ENCODE peak calls at places on chromosomes 7 and 10, in seven cellular contexts. One of them, this sample, is unnamed.

GRCh38 chr10:87960230-87960629 is 96.8 kb downstream of the PTEN start:
- DNase-seq in right atrium auricular region: no peak
- DNase-seq in upper lobe of right lung: no peak
- DNase-seq in AG04450: no peak
- DNase-seq in cardiac fibroblast: peak; percentile 75
- DNase-seq in osteocyte: no peak
- DNase-seq in body of pancreas: no peak
- DNase-seq in this sample: no peak

GRCh38 chr7:28329616-28330373 is 82.5 kb upstream of the CREB5 start:
- DNase-seq in upper lobe of right lung: no peak
- DNase-seq in AG04450: no peak
- DNase-seq in osteocyte: no peak
- DNase-seq in body of pancreas: no peak
- DNase-seq in right atrium auricular region: no peak
- DNase-seq in cardiac fibroblast: peak; percentile 41
- DNase-seq in this sample: no peak

GRCh38 chr7:92517626-92518025 is 10.7 kb downstream of the PEX1 start:
- DNase-seq in right atrium auricular region: no peak
- DNase-seq in osteocyte: no peak
- DNase-seq in cardiac fibroblast: peak; percentile 6
- DNase-seq in AG04450: no peak
- DNase-seq in upper lobe of right lung: no peak
- DNase-seq in body of pancreas: no peak
- DNase-seq in this sample: no peak

GRCh38 chr10:125003901-125004467 is 62.1 kb downstream of the ZRANB1 start:
- DNase-seq in body of pancreas: peak; percentile 7
- DNase-seq in cardiac fibroblast: no peak
- DNase-seq in AG04450: no peak
- DNase-seq in upper lobe of right lung: peak; percentile 49
- DNase-seq in osteocyte: peak; percentile 65
- DNase-seq in right atrium auricular region: peak; percentile 42
- DNase-seq in this sample: no peak

GRCh38 chr7:28096713-28097112 is 83.9 kb downstream of the JAZF1 start:
- DNase-seq in upper lobe of right lung: no peak
- DNase-seq in AG04450: peak; percentile 57
- DNase-seq in osteocyte: no peak
- DNase-seq in body of pancreas: peak; percentile 60
- DNase-seq in cardiac fibroblast: peak; percentile 80
- DNase-seq in right atrium auricular region: peak; percentile 79
- DNase-seq in this sample: no peak

GRCh38 chr7:152574892-152575511 is 100.9 kb downstream of the XRCC2 start:
- DNase-seq in osteocyte: no peak
- DNase-seq in right atrium auricular region: no peak
- DNase-seq in cardiac fibroblast: no peak
- DNase-seq in upper lobe of right lung: peak; percentile 1
- DNase-seq in AG04450: no peak
- DNase-seq in body of pancreas: no peak
- DNase-seq in this sample: peak; percentile 13

GRCh38 chr7:39696631-39697030 is 73.3 kb downstream of the RALA start:
- DNase-seq in AG04450: no peak
- DNase-seq in cardiac fibroblast: no peak
- DNase-seq in body of pancreas: no peak
- DNase-seq in upper lobe of right lung: no peak
- DNase-seq in osteocyte: no peak
- DNase-seq in right atrium auricular region: no peak
- DNase-seq in this sample: no peak

GRCh38 chr10:124294811-124295770 is 123.6 kb downstream of the OAT start:
- DNase-seq in cardiac fibroblast: no peak
- DNase-seq in AG04450: no peak
- DNase-seq in osteocyte: peak; percentile 82
- DNase-seq in upper lobe of right lung: peak; percentile 45
- DNase-seq in right atrium auricular region: no peak
- DNase-seq in body of pancreas: no peak
- DNase-seq in this sample: peak; percentile 95

GRCh38 chr7:81925530-81925929 is 155.7 kb upstream of the HGF start:
- DNase-seq in AG04450: no peak
- DNase-seq in cardiac fibroblast: no peak
- DNase-seq in body of pancreas: no peak
- DNase-seq in upper lobe of right lung: no peak
- DNase-seq in osteocyte: no peak
- DNase-seq in right atrium auricular region: no peak
- DNase-seq in this sample: no peak

GRCh38 chr10:20535846-20536245 is 361.3 kb downstream of the NEBL start:
- DNase-seq in cardiac fibroblast: no peak
- DNase-seq in osteocyte: no peak
- DNase-seq in right atrium auricular region: no peak
- DNase-seq in upper lobe of right lung: no peak
- DNase-seq in body of pancreas: no peak
- DNase-seq in AG04450: no peak
- DNase-seq in this sample: no peak

GRCh38 chr7:93414574-93414973 is 159.9 kb downstream of the CALCR start:
- DNase-seq in upper lobe of right lung: no peak
- DNase-seq in AG04450: no peak
- DNase-seq in osteocyte: no peak
- DNase-seq in cardiac fibroblast: no peak
- DNase-seq in body of pancreas: no peak
- DNase-seq in right atrium auricular region: no peak
- DNase-seq in this sample: peak; percentile 7

GRCh38 chr7:13790611-13791010 is 198.9 kb downstream of the ETV1 start:
- DNase-seq in AG04450: no peak
- DNase-seq in upper lobe of right lung: no peak
- DNase-seq in right atrium auricular region: no peak
- DNase-seq in body of pancreas: no peak
- DNase-seq in osteocyte: no peak
- DNase-seq in cardiac fibroblast: peak; percentile 40
- DNase-seq in this sample: no peak

GRCh38 chr7:155543011-155543881 is 3.1 kb downstream of the CNPY1 start:
- DNase-seq in cardiac fibroblast: peak; percentile 1
- DNase-seq in upper lobe of right lung: no peak
- DNase-seq in osteocyte: no peak
- DNase-seq in right atrium auricular region: no peak
- DNase-seq in AG04450: no peak
- DNase-seq in body of pancreas: no peak
- DNase-seq in this sample: no peak

GRCh38 chr7:32462966-32463365 is 27.2 kb downstream of the LSM5 start:
- DNase-seq in right atrium auricular region: no peak
- DNase-seq in cardiac fibroblast: no peak
- DNase-seq in body of pancreas: no peak
- DNase-seq in AG04450: no peak
- DNase-seq in osteocyte: no peak
- DNase-seq in upper lobe of right lung: no peak
- DNase-seq in this sample: no peak

GRCh38 chr10:33600381-33600780 is 265.9 kb upstream of the NRP1 start:
- DNase-seq in body of pancreas: no peak
- DNase-seq in osteocyte: no peak
- DNase-seq in AG04450: no peak
- DNase-seq in upper lobe of right lung: no peak
- DNase-seq in cardiac fibroblast: peak; percentile 53
- DNase-seq in right atrium auricular region: no peak
- DNase-seq in this sample: peak; percentile 16

DNA sequence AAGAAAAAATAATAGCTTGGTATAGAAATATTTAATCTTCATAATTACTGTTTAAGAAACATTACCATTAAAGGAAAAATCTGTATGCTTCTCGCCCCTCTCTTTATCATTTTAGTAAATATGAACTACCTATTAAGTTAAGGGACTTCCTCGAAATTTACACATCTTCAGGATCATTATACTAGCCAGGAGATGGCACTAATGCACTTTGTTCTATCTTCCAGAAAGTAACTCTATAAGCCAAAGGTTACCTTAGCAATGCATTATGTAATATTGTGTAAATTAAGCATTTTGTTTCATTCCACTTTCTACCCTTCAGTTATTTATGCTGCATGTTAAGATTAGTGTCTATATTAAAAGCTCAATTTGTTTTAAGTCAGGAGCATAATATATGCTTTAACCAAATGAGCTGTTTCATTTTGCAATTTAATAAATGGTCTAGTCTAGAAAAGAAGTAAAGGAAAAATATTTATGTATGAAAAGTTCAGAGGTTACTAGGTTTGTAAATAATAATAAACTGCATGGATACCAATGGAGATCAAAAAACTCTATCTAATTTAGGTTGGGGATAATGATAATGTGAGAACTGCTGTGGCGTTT is 128.4 kb downstream of the ANKRD7 start:
- DNase-seq in right atrium auricular region: no peak
- DNase-seq in cardiac fibroblast: peak; percentile 16
- DNase-seq in AG04450: no peak
- DNase-seq in upper lobe of right lung: no peak
- DNase-seq in body of pancreas: no peak
- DNase-seq in osteocyte: no peak
- DNase-seq in this sample: peak; percentile 30
- TF ChIP-seq CTCF in right atrium auricular region: no peak
- TF ChIP-seq CTCF in cardiac fibroblast: no peak
- TF ChIP-seq CTCF in AG04450: no peak
- TF ChIP-seq CTCF in upper lobe of right lung: no peak
- TF ChIP-seq CTCF in body of pancreas: peak; percentile 33
- TF ChIP-seq CTCF in osteocyte: peak; percentile 64
- TF ChIP-seq CTCF in this sample: peak; percentile 61

GRCh38 chr10:63436225-63436624 is 29.6 kb downstream of the JMJD1C start:
- DNase-seq in right atrium auricular region: no peak
- DNase-seq in upper lobe of right lung: no peak
- DNase-seq in osteocyte: no peak
- DNase-seq in AG04450: no peak
- DNase-seq in cardiac fibroblast: no peak
- DNase-seq in body of pancreas: no peak
- DNase-seq in this sample: no peak

GRCh38 chr10:63437334-63437949 is 28.3 kb downstream of the JMJD1C start:
- DNase-seq in AG04450: no peak
- DNase-seq in osteocyte: no peak
- DNase-seq in right atrium auricular region: no peak
- DNase-seq in cardiac fibroblast: peak; percentile 28
- DNase-seq in upper lobe of right lung: no peak
- DNase-seq in body of pancreas: no peak
- DNase-seq in this sample: peak; percentile 49

GRCh38 chr10:63434866-63435854 is 30.6 kb downstream of the JMJD1C start:
- DNase-seq in osteocyte: no peak
- DNase-seq in AG04450: no peak
- DNase-seq in body of pancreas: no peak
- DNase-seq in cardiac fibroblast: no peak
- DNase-seq in upper lobe of right lung: no peak
- DNase-seq in right atrium auricular region: no peak
- DNase-seq in this sample: peak; percentile 45

GRCh38 chr10:63439607-63440006 is 26.2 kb downstream of the JMJD1C start:
- DNase-seq in cardiac fibroblast: no peak
- DNase-seq in AG04450: no peak
- DNase-seq in right atrium auricular region: no peak
- DNase-seq in upper lobe of right lung: no peak
- DNase-seq in body of pancreas: no peak
- DNase-seq in osteocyte: no peak
- DNase-seq in this sample: no peak

DNA sequence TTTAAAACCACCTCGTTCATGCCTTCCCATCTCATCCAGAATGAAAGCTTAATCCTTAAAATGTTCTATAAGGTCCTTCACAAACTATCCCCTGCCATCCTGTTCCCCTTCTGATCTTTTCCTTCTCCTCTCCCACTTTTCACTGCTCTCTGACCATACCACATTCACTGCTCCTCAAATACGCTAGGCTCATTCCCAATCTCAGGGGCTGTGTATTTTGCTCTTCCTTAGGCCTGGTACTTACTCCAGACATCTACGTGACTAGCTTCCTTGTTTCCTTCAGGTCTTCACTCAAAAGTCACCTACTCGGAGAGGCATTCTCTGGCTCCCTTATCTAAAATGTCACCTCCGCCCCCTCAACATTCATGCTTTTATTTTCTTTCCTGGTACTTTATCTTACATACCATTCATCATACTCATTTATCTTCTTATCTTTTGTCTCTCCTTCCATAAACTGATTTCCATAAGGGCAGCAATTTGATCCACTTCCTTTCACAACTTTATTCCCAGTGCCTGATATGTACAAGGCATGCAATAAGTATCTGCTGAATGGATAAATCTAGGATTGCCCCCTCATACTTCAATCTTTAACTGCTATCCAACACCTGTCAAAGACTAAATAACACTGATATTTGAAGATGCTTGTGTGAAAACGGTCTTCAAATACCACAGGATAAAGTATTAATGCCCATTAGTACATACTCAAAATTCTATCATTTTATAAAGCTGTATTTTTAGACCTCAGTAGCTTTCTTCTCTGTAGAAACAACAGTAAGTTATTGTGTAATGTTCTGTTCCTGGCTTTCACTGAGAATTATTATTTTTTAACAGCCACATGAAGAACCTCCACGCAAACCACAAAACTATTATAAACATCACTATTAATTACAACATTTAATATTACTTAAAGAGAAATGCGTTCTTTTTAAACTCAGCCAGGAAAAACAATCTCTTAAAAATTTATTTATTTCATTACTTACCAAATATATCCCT is 27.0 kb downstream of the JMJD1C start:
- DNase-seq in upper lobe of right lung: no peak
- DNase-seq in osteocyte: no peak
- DNase-seq in AG04450: no peak
- DNase-seq in body of pancreas: no peak
- DNase-seq in right atrium auricular region: no peak
- DNase-seq in cardiac fibroblast: peak; percentile 36
- DNase-seq in this sample: no peak
- TF ChIP-seq CTCF in upper lobe of right lung: no peak
- TF ChIP-seq CTCF in osteocyte: no peak
- TF ChIP-seq CTCF in AG04450: no peak
- TF ChIP-seq CTCF in body of pancreas: no peak
- TF ChIP-seq CTCF in right atrium auricular region: no peak
- TF ChIP-seq CTCF in cardiac fibroblast: no peak
- TF ChIP-seq CTCF in this sample: no peak

DNA sequence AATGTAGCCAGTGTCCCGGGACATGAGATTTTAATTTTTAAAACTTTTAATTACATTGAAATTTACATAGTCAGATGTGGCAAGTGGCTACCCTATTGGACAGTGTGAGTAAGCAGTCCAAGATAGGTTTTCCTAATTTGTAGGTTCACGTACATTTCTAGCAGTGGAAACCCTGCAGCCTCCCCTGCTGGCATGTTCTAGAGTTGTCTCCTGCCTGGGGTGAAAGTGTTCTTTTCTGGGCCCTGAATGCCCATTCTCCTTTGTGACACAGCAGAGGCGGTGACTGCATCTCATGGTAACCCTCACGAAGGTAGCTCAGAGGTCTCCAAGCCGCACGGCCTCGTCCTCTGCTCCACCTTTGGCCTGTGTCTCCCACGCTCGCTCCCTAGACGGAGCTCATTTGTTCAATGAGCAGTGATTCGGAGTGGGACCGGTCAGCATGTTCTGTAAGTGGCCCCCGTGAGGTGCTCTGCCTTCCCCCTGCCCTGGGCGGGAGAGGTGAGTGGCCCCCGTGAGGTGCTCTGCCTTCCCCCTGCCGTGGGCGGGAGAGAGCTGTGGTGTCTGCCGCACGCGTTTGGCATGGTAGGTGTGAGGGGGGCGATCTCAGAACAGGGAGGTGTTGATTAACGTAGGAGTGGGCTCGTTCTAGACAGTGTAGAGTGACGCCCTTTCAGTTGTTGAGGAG is 18.0 kb downstream of the WDR37 start:
- DNase-seq in osteocyte: no peak
- DNase-seq in body of pancreas: no peak
- DNase-seq in AG04450: no peak
- DNase-seq in cardiac fibroblast: no peak
- DNase-seq in upper lobe of right lung: no peak
- DNase-seq in right atrium auricular region: peak; percentile 23
- DNase-seq in this sample: no peak
- TF ChIP-seq CTCF in osteocyte: no peak
- TF ChIP-seq CTCF in body of pancreas: no peak
- TF ChIP-seq CTCF in AG04450: no peak
- TF ChIP-seq CTCF in cardiac fibroblast: no peak
- TF ChIP-seq CTCF in upper lobe of right lung: no peak
- TF ChIP-seq CTCF in right atrium auricular region: no peak
- TF ChIP-seq CTCF in this sample: peak; percentile 39

GRCh38 chr7:128737441-128737840 is 1.7 kb upstream of the CALU start:
- DNase-seq in osteocyte: no peak
- DNase-seq in body of pancreas: no peak
- DNase-seq in upper lobe of right lung: no peak
- DNase-seq in AG04450: no peak
- DNase-seq in cardiac fibroblast: no peak
- DNase-seq in right atrium auricular region: no peak
- DNase-seq in this sample: no peak
- TF ChIP-seq CTCF in osteocyte: no peak
- TF ChIP-seq CTCF in body of pancreas: no peak
- TF ChIP-seq CTCF in upper lobe of right lung: no peak
- TF ChIP-seq CTCF in AG04450: no peak
- TF ChIP-seq CTCF in cardiac fibroblast: no peak
- TF ChIP-seq CTCF in right atrium auricular region: no peak
- TF ChIP-seq CTCF in this sample: no peak